ENCODE peak calls at places on chromosomes 6 and 20, in ten cellular contexts. One of them, this sample, is unnamed.

GRCh38 chr6:37585937-37586336 is 86.2 kb upstream of the CCDC167 start:
- DNase-seq in AG09309: no peak
- DNase-seq in breast epithelium: no peak
- DNase-seq in mesothelial cell of epicardium: no peak
- DNase-seq in AG04449: no peak
- DNase-seq in fibroblast of the aortic adventitia: no peak
- DNase-seq in left lung: no peak
- DNase-seq in B cell: no peak
- DNase-seq in Calu3: no peak
- DNase-seq in neural crest cell: no peak
- DNase-seq in this sample: no peak

GRCh38 chr6:136889271-136890193 is 32.6 kb upstream of the SLC35D3 start:
- DNase-seq in AG09309: no peak
- DNase-seq in breast epithelium: no peak
- DNase-seq in mesothelial cell of epicardium: no peak
- DNase-seq in AG04449: no peak
- DNase-seq in fibroblast of the aortic adventitia: no peak
- DNase-seq in left lung: no peak
- DNase-seq in B cell: no peak
- DNase-seq in Calu3: no peak
- DNase-seq in neural crest cell: no peak
- DNase-seq in this sample: no peak

GRCh38 chr6:154962751-154963150 is 32.4 kb upstream of the TIAM2 start:
- DNase-seq in AG09309: peak; percentile 61
- DNase-seq in breast epithelium: no peak
- DNase-seq in mesothelial cell of epicardium: no peak
- DNase-seq in AG04449: peak; percentile 51
- DNase-seq in fibroblast of the aortic adventitia: peak; percentile 82
- DNase-seq in left lung: no peak
- DNase-seq in B cell: no peak
- DNase-seq in Calu3: peak; percentile 46
- DNase-seq in neural crest cell: no peak
- DNase-seq in this sample: peak; percentile 49

GRCh38 chr6:89412071-89413005 is at the start of gene RRAGD:
- DNase-seq in AG09309: no peak
- DNase-seq in breast epithelium: peak; percentile 63
- DNase-seq in mesothelial cell of epicardium: peak; percentile 42
- DNase-seq in AG04449: no peak
- DNase-seq in fibroblast of the aortic adventitia: no peak
- DNase-seq in left lung: peak; percentile 93
- DNase-seq in B cell: peak; percentile 53
- DNase-seq in Calu3: peak; percentile 54
- DNase-seq in neural crest cell: peak; percentile 34
- DNase-seq in this sample: no peak

GRCh38 chr6:157514659-157515496 is 133.9 kb downstream of the ZDHHC14 start:
- DNase-seq in AG09309: peak; percentile 27
- DNase-seq in breast epithelium: no peak
- DNase-seq in mesothelial cell of epicardium: no peak
- DNase-seq in AG04449: no peak
- DNase-seq in fibroblast of the aortic adventitia: peak; percentile 30
- DNase-seq in left lung: no peak
- DNase-seq in B cell: no peak
- DNase-seq in Calu3: peak; percentile 26
- DNase-seq in neural crest cell: no peak
- DNase-seq in this sample: peak; percentile 23

GRCh38 chr6:138572200-138572875 is 73.0 kb upstream of the NHSL1 start:
- DNase-seq in AG09309: peak; percentile 65
- DNase-seq in breast epithelium: peak; percentile 83
- DNase-seq in mesothelial cell of epicardium: peak; percentile 48
- DNase-seq in AG04449: no peak
- DNase-seq in fibroblast of the aortic adventitia: peak; percentile 81
- DNase-seq in left lung: peak; percentile 75
- DNase-seq in B cell: no peak
- DNase-seq in Calu3: peak; percentile 61
- DNase-seq in neural crest cell: peak; percentile 72
- DNase-seq in this sample: peak; percentile 44

GRCh38 chr6:1145756-1146218 is 166.1 kb upstream of the FOXQ1 start:
- DNase-seq in AG09309: no peak
- DNase-seq in breast epithelium: no peak
- DNase-seq in mesothelial cell of epicardium: no peak
- DNase-seq in AG04449: no peak
- DNase-seq in fibroblast of the aortic adventitia: no peak
- DNase-seq in left lung: no peak
- DNase-seq in B cell: no peak
- DNase-seq in Calu3: no peak
- DNase-seq in neural crest cell: no peak
- DNase-seq in this sample: no peak

GRCh38 chr6:118705799-118706481 is 54.5 kb upstream of the CEP85L start:
- DNase-seq in AG09309: peak; percentile 14
- DNase-seq in breast epithelium: no peak
- DNase-seq in mesothelial cell of epicardium: no peak
- DNase-seq in AG04449: peak; percentile 54
- DNase-seq in fibroblast of the aortic adventitia: peak; percentile 55
- DNase-seq in left lung: no peak
- DNase-seq in B cell: peak; percentile 48
- DNase-seq in Calu3: peak; percentile 30
- DNase-seq in neural crest cell: no peak
- DNase-seq in this sample: no peak

GRCh38 chr6:34126419-34126818 is 19.5 kb downstream of the GRM4 start:
- DNase-seq in AG09309: no peak
- DNase-seq in breast epithelium: no peak
- DNase-seq in mesothelial cell of epicardium: no peak
- DNase-seq in AG04449: no peak
- DNase-seq in fibroblast of the aortic adventitia: no peak
- DNase-seq in left lung: no peak
- DNase-seq in B cell: no peak
- DNase-seq in Calu3: no peak
- DNase-seq in neural crest cell: no peak
- DNase-seq in this sample: no peak

GRCh38 chr6:34125939-34126338 is 19.9 kb downstream of the GRM4 start:
- DNase-seq in AG09309: no peak
- DNase-seq in breast epithelium: no peak
- DNase-seq in mesothelial cell of epicardium: no peak
- DNase-seq in AG04449: no peak
- DNase-seq in fibroblast of the aortic adventitia: no peak
- DNase-seq in left lung: no peak
- DNase-seq in B cell: no peak
- DNase-seq in Calu3: no peak
- DNase-seq in neural crest cell: no peak
- DNase-seq in this sample: no peak

GRCh38 chr6:34115396-34116314 is 30.2 kb downstream of the GRM4 start:
- DNase-seq in AG09309: no peak
- DNase-seq in breast epithelium: no peak
- DNase-seq in mesothelial cell of epicardium: peak; percentile 53
- DNase-seq in AG04449: no peak
- DNase-seq in fibroblast of the aortic adventitia: peak; percentile 15
- DNase-seq in left lung: no peak
- DNase-seq in B cell: no peak
- DNase-seq in Calu3: peak; percentile 32
- DNase-seq in neural crest cell: peak; percentile 53
- DNase-seq in this sample: no peak

DNA sequence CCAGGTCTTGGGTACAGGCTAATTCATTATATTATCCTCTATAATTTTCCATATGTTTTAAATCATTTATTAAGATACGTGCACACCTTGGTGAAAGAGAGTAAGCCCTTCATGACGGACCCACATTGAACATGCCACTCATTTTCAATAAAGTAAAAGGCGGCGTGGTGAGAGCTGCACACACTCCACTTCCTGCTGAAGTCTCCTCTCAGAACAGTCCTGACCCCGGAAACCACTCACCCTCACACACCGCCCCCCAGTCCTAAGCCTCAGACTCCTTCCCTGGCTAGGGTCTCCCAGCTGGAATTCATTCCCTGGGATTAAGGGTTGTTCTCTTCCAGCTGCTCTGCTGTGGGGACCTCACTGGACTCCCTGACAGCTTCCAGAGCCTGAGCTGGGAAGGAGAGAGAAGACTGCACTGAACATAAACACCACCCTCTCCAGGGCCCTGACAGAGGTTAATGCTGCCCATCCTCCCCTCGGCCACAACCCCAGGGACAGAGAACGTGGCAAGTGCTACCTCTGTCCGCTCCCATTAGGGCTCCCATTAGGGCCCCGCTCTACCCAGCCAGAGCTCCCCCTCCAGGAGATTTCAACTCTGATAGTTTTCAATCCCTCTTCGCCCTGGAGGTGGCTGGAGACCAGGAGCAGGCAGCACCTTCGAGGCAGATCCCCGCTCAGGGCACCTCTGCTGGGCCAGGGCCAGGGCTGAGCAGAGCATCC is 24.8 kb downstream of the GRM4 start:
- DNase-seq in AG09309: no peak
- DNase-seq in breast epithelium: no peak
- DNase-seq in mesothelial cell of epicardium: no peak
- DNase-seq in AG04449: no peak
- DNase-seq in fibroblast of the aortic adventitia: no peak
- DNase-seq in left lung: no peak
- DNase-seq in B cell: no peak
- DNase-seq in Calu3: no peak
- DNase-seq in neural crest cell: no peak
- DNase-seq in this sample: no peak
- TF ChIP-seq CTCF in AG09309: no peak
- TF ChIP-seq CTCF in breast epithelium: no peak
- TF ChIP-seq CTCF in mesothelial cell of epicardium: no peak
- TF ChIP-seq CTCF in AG04449: no peak
- TF ChIP-seq CTCF in fibroblast of the aortic adventitia: no peak
- TF ChIP-seq CTCF in left lung: no peak
- TF ChIP-seq CTCF in B cell: no peak
- TF ChIP-seq CTCF in Calu3: no peak
- TF ChIP-seq CTCF in neural crest cell: no peak
- TF ChIP-seq CTCF in this sample: no peak

GRCh38 chr20:35954200-35954906 is at the start of gene SCAND1:
- DNase-seq in AG09309: peak; percentile 83
- DNase-seq in breast epithelium: peak; percentile 95
- DNase-seq in mesothelial cell of epicardium: peak; percentile 87
- DNase-seq in AG04449: peak; percentile 80
- DNase-seq in fibroblast of the aortic adventitia: peak; percentile 97
- DNase-seq in left lung: peak; percentile 99
- DNase-seq in B cell: peak; percentile 98
- DNase-seq in Calu3: peak; percentile 99
- DNase-seq in neural crest cell: peak; percentile 96
- DNase-seq in this sample: peak; percentile 92
- TF ChIP-seq CTCF in AG09309: peak; percentile 88
- TF ChIP-seq CTCF in breast epithelium: peak; percentile 91
- TF ChIP-seq CTCF in mesothelial cell of epicardium: peak; percentile 84
- TF ChIP-seq CTCF in AG04449: peak; percentile 100
- TF ChIP-seq CTCF in fibroblast of the aortic adventitia: peak; percentile 88
- TF ChIP-seq CTCF in left lung: peak; percentile 98
- TF ChIP-seq CTCF in B cell: peak; percentile 97
- TF ChIP-seq CTCF in Calu3: peak; percentile 96
- TF ChIP-seq CTCF in neural crest cell: peak; percentile 99
- TF ChIP-seq CTCF in this sample: peak; percentile 97

GRCh38 chr20:17442588-17442987 is 88.6 kb downstream of the BFSP1 start:
- DNase-seq in AG09309: no peak
- DNase-seq in breast epithelium: no peak
- DNase-seq in mesothelial cell of epicardium: no peak
- DNase-seq in AG04449: no peak
- DNase-seq in fibroblast of the aortic adventitia: no peak
- DNase-seq in left lung: no peak
- DNase-seq in B cell: no peak
- DNase-seq in Calu3: no peak
- DNase-seq in neural crest cell: no peak
- DNase-seq in this sample: no peak
- TF ChIP-seq CTCF in AG09309: no peak
- TF ChIP-seq CTCF in breast epithelium: no peak
- TF ChIP-seq CTCF in mesothelial cell of epicardium: no peak
- TF ChIP-seq CTCF in AG04449: no peak
- TF ChIP-seq CTCF in fibroblast of the aortic adventitia: no peak
- TF ChIP-seq CTCF in left lung: no peak
- TF ChIP-seq CTCF in B cell: no peak
- TF ChIP-seq CTCF in Calu3: no peak
- TF ChIP-seq CTCF in neural crest cell: peak; percentile 44
- TF ChIP-seq CTCF in this sample: peak; percentile 1

DNA sequence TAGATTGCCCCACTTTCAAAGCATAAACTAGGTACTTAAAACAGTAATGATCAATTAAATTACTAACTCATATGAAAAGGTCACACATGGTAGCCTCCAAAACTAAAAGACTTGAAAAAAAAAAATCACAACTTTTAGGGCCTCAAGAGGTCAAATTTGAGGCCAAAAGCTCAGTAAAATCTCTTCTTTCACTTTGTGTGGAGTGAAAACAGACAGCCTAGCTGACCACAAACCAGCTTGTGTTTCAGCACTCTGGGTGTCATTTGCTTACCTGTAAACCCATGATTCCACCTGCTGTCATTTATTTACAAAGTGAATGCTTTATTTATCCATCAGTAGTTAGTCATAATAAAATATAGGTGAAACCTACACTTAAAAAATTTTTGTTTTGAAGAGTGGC is 34.0 kb downstream of the GNAS start:
- DNase-seq in AG09309: no peak
- DNase-seq in breast epithelium: no peak
- DNase-seq in mesothelial cell of epicardium: no peak
- DNase-seq in AG04449: no peak
- DNase-seq in fibroblast of the aortic adventitia: no peak
- DNase-seq in left lung: no peak
- DNase-seq in B cell: no peak
- DNase-seq in Calu3: no peak
- DNase-seq in neural crest cell: no peak
- DNase-seq in this sample: no peak
- TF ChIP-seq CTCF in AG09309: no peak
- TF ChIP-seq CTCF in breast epithelium: no peak
- TF ChIP-seq CTCF in mesothelial cell of epicardium: no peak
- TF ChIP-seq CTCF in AG04449: no peak
- TF ChIP-seq CTCF in fibroblast of the aortic adventitia: no peak
- TF ChIP-seq CTCF in left lung: no peak
- TF ChIP-seq CTCF in B cell: no peak
- TF ChIP-seq CTCF in Calu3: no peak
- TF ChIP-seq CTCF in neural crest cell: no peak
- TF ChIP-seq CTCF in this sample: no peak

GRCh38 chr6:161498359-161498758 is 224.5 kb upstream of the AGPAT4 start:
- DNase-seq in AG09309: no peak
- DNase-seq in breast epithelium: no peak
- DNase-seq in mesothelial cell of epicardium: no peak
- DNase-seq in AG04449: no peak
- DNase-seq in fibroblast of the aortic adventitia: peak; percentile 55
- DNase-seq in left lung: no peak
- DNase-seq in B cell: no peak
- DNase-seq in Calu3: peak; percentile 74
- DNase-seq in neural crest cell: no peak
- DNase-seq in this sample: peak; percentile 20
- TF ChIP-seq CTCF in AG09309: peak; percentile 57
- TF ChIP-seq CTCF in breast epithelium: no peak
- TF ChIP-seq CTCF in mesothelial cell of epicardium: no peak
- TF ChIP-seq CTCF in AG04449: peak; percentile 25
- TF ChIP-seq CTCF in fibroblast of the aortic adventitia: peak; percentile 34
- TF ChIP-seq CTCF in left lung: no peak
- TF ChIP-seq CTCF in B cell: no peak
- TF ChIP-seq CTCF in Calu3: peak; percentile 66
- TF ChIP-seq CTCF in neural crest cell: peak; percentile 30
- TF ChIP-seq CTCF in this sample: peak; percentile 29